ENCODE peak calls at places on chromosomes 7 and 10, in four cellular contexts. One of them, this sample, is unnamed.
A peak's percentile ranks its signal among the peaks of the same experiment; 100 is the strongest.

GRCh38 chr7:72183835-72184234 is 228.3 kb downstream of the CALN1 start:
- DNase-seq in K562: peak; percentile 23
- DNase-seq in HepG2: peak; percentile 6
- DNase-seq in HCT116: peak; percentile 1
- DNase-seq in this sample: peak; percentile 4

GRCh38 chr7:87119581-87119980 is 32.7 kb upstream of the DMTF1 start:
- DNase-seq in K562: no peak
- DNase-seq in HepG2: no peak
- DNase-seq in HCT116: no peak
- DNase-seq in this sample: no peak

GRCh38 chr7:34041716-34042115 is 136.4 kb downstream of the BMPER start:
- DNase-seq in K562: no peak
- DNase-seq in HepG2: no peak
- DNase-seq in HCT116: no peak
- DNase-seq in this sample: no peak

GRCh38 chr7:102291916-102292267 is 5.2 kb downstream of the SH2B2 start:
- DNase-seq in K562: no peak
- DNase-seq in HepG2: no peak
- DNase-seq in HCT116: no peak
- DNase-seq in this sample: no peak

GRCh38 chr7:137151056-137151731 is 192.3 kb downstream of the PTN start:
- DNase-seq in K562: no peak
- DNase-seq in HepG2: no peak
- DNase-seq in HCT116: no peak
- DNase-seq in this sample: no peak

GRCh38 chr7:90455163-90456030 is 14.0 kb upstream of the PTTG1IP2 start:
- DNase-seq in K562: peak; percentile 44
- DNase-seq in HepG2: peak; percentile 10
- DNase-seq in HCT116: peak; percentile 28
- DNase-seq in this sample: peak; percentile 61

GRCh38 chr10:27526242-27526641 is 22.1 kb downstream of the RAB18 start:
- DNase-seq in K562: peak; percentile 32
- DNase-seq in HepG2: no peak
- DNase-seq in HCT116: no peak
- DNase-seq in this sample: no peak

GRCh38 chr7:1123721-1124120 is 35.8 kb downstream of the GPER1 start:
- DNase-seq in K562: no peak
- DNase-seq in HepG2: peak; percentile 21
- DNase-seq in HCT116: no peak
- DNase-seq in this sample: peak; percentile 79

GRCh38 chr10:104488046-104488832 is 134.6 kb downstream of the CFAP58 start:
- DNase-seq in K562: no peak
- DNase-seq in HepG2: no peak
- DNase-seq in HCT116: no peak
- DNase-seq in this sample: no peak

GRCh38 chr10:104492349-104492940 is 138.8 kb downstream of the CFAP58 start:
- DNase-seq in K562: no peak
- DNase-seq in HepG2: no peak
- DNase-seq in HCT116: no peak
- DNase-seq in this sample: no peak

GRCh38 chr10:104483582-104483981 is 129.9 kb downstream of the CFAP58 start:
- DNase-seq in K562: no peak
- DNase-seq in HepG2: no peak
- DNase-seq in HCT116: no peak
- DNase-seq in this sample: no peak

GRCh38 chr10:104485632-104486031 is 132.0 kb downstream of the CFAP58 start:
- DNase-seq in K562: peak; percentile 9
- DNase-seq in HepG2: no peak
- DNase-seq in HCT116: peak; percentile 16
- DNase-seq in this sample: no peak

GRCh38 chr10:104486803-104487202 is 133.2 kb downstream of the CFAP58 start:
- DNase-seq in K562: no peak
- DNase-seq in HepG2: no peak
- DNase-seq in HCT116: no peak
- DNase-seq in this sample: no peak
- TF ChIP-seq ZBTB33 in K562: no peak
- TF ChIP-seq ZBTB33 in HepG2: no peak
- TF ChIP-seq ZBTB33 in HCT116: no peak
- TF ChIP-seq ZBTB33 in this sample: no peak

GRCh38 chr7:71131753-71132520 is at the start of gene GALNT17:
- DNase-seq in K562: no peak
- DNase-seq in HepG2: no peak
- DNase-seq in HCT116: no peak
- DNase-seq in this sample: peak; percentile 40
- TF ChIP-seq ZBTB33 in K562: no peak
- TF ChIP-seq ZBTB33 in HepG2: no peak
- TF ChIP-seq ZBTB33 in HCT116: no peak
- TF ChIP-seq ZBTB33 in this sample: no peak

GRCh38 chr10:46525177-46525823 is 31.2 kb downstream of the GPRIN2 start:
- DNase-seq in K562: no peak
- DNase-seq in HepG2: no peak
- DNase-seq in HCT116: peak; percentile 56
- DNase-seq in this sample: peak; percentile 36
- TF ChIP-seq ZBTB33 in K562: no peak
- TF ChIP-seq ZBTB33 in HepG2: no peak
- TF ChIP-seq ZBTB33 in HCT116: no peak
- TF ChIP-seq ZBTB33 in this sample: no peak

GRCh38 chr10:32367793-32368453 is 21.0 kb upstream of the EPC1 start:
- DNase-seq in K562: peak; percentile 50
- DNase-seq in HepG2: peak; percentile 54
- DNase-seq in HCT116: peak; percentile 48
- DNase-seq in this sample: peak; percentile 46
- TF ChIP-seq ZBTB33 in K562: no peak
- TF ChIP-seq ZBTB33 in HepG2: no peak
- TF ChIP-seq ZBTB33 in HCT116: no peak
- TF ChIP-seq ZBTB33 in this sample: no peak

This sample was measured in SK-N-SH.